ENCODE peak calls at places on chromosomes 11 and 22, in nine cellular contexts. Y is HCT116; F is HFFc6; P is lower lobe of right lung; E is IMR-90; Q is activated CD8-positive, alpha-beta T cell treated with anti-CD3 and anti-CD28 coated beads for 36 hours; G is astrocyte of the spinal cord; T is epithelial cell of esophagus; H is HepG2. N is an unnamed sample.

GRCh38 chr11:109605006-109605405 is 183.0 kb downstream of the C11orf87 start:
- DNase-seq in G (no peak), F (no peak), Q (no peak), P (no peak), H (no peak), T (no peak), Y (no peak), E (no peak), N (no peak)

GRCh38 chr11:8098361-8098760 is 17.4 kb downstream of the TUB start:
- DNase-seq in Q (no peak), G (no peak), P (no peak), F (peak), Y (no peak), T (peak), E (peak), H (no peak), N (peak)

GRCh38 chr11:62999649-63000048 is 14.9 kb upstream of the SLC22A6 start:
- DNase-seq in Y (no peak), H (no peak), F (no peak), G (no peak), E (no peak), P (no peak), T (peak), Q (no peak), N (no peak)

GRCh38 chr11:129018991-129019390 is 76.3 kb upstream of the TP53AIP1 start:
- DNase-seq in T (no peak), Q (no peak), F (no peak), P (no peak), Y (no peak), E (no peak), H (no peak), G (no peak), N (no peak)

GRCh38 chr11:122192634-122193245 is 76.7 kb upstream of the BLID start:
- DNase-seq in P (no peak), H (no peak), Y (no peak), G (peak), F (peak), Q (no peak), T (no peak), E (peak), N (no peak)

GRCh38 chr11:21711341-21711740 is 481.5 kb upstream of the ANO5 start:
- DNase-seq in Y (no peak), F (no peak), H (no peak), P (no peak), T (no peak), E (no peak), Q (no peak), G (no peak), N (no peak)

GRCh38 chr11:8196749-8197148 is 27.9 kb upstream of the RIC3 start:
- DNase-seq in F (no peak), G (no peak), Q (no peak), E (no peak), H (no peak), P (no peak), Y (no peak), T (peak), N (no peak)

GRCh38 chr11:130068546-130068985 is 1.1 kb upstream of the APLP2 start:
- DNase-seq in T (peak), Y (no peak), H (peak), Q (no peak), F (no peak), P (no peak), E (no peak), G (no peak), N (no peak)

GRCh38 chr11:76700177-76701100 is 29.9 kb upstream of the LRRC32 start:
- DNase-seq in H (peak), Q (peak), T (peak), E (peak), G (peak), P (no peak), F (peak), Y (peak), N (no peak)

GRCh38 chr11:10309163-10310093 is 4.6 kb downstream of the ADM start:
- DNase-seq in E (peak), P (peak), H (peak), Q (peak), T (peak), F (peak), G (peak), Y (peak), N (no peak)

GRCh38 chr11:11117730-11118129 is 235.3 kb downstream of the CSNK2A3 start:
- DNase-seq in Y (no peak), H (no peak), Q (no peak), E (no peak), F (no peak), T (peak), G (no peak), P (no peak), N (no peak)

GRCh38 chr11:133821776-133822175 is 23.5 kb downstream of the SPATA19 start:
- DNase-seq in E (no peak), H (peak), F (no peak), P (no peak), Q (peak), G (no peak), Y (peak), T (no peak), N (peak)

GRCh38 chr11:129282634-129283033 is 90.5 kb upstream of the ARHGAP32 start:
- DNase-seq in F (no peak), H (no peak), P (no peak), E (no peak), G (no peak), Q (no peak), Y (no peak), T (no peak), N (no peak)

GRCh38 chr22:24214467-24215285 is 30.2 kb downstream of the GGT5 start:
- DNase-seq in H (no peak), P (no peak), G (no peak), Y (no peak), E (no peak), F (no peak), T (no peak), Q (no peak), N (no peak)

GRCh38 chr22:37493979-37494378 is 7.8 kb upstream of the MFNG start:
- DNase-seq in T (no peak), H (no peak), P (no peak), F (no peak), Q (no peak), E (no peak), G (no peak), Y (no peak), N (no peak)

GRCh38 chr11:63142459-63142858 is 1.6 kb downstream of the SLC22A24 start:
- DNase-seq in E (no peak), P (no peak), Y (no peak), F (no peak), H (no peak), T (no peak), Q (no peak), G (no peak), N (no peak)

GRCh38 chr11:125498521-125498920 is 2.5 kb upstream of the FEZ1 start:
- DNase-seq in H (no peak), Q (no peak), G (no peak), T (no peak), E (no peak), F (no peak), Y (no peak), P (no peak), N (no peak)

GRCh38 chr11:3223932-3224729 is 5.5 kb upstream of the MRGPRG start:
- DNase-seq in Y (no peak), H (no peak), Q (no peak), E (no peak), P (no peak), G (no peak), T (no peak), F (no peak), N (peak)

GRCh38 chr11:87740968-87741367 is 434.3 kb downstream of the RAB38 start:
- DNase-seq in Q (no peak), P (no peak), F (no peak), T (no peak), Y (no peak), H (no peak), E (no peak), G (no peak), N (no peak)

GRCh38 chr11:87740513-87740912 is 434.7 kb downstream of the RAB38 start:
- DNase-seq in P (no peak), F (no peak), E (no peak), G (no peak), Y (no peak), H (no peak), Q (no peak), T (no peak), N (no peak)

GRCh38 chr11:87739766-87740165 is 435.5 kb downstream of the RAB38 start:
- DNase-seq in E (peak), Y (no peak), Q (no peak), G (peak), P (no peak), H (no peak), F (no peak), T (no peak), N (no peak)

DNA sequence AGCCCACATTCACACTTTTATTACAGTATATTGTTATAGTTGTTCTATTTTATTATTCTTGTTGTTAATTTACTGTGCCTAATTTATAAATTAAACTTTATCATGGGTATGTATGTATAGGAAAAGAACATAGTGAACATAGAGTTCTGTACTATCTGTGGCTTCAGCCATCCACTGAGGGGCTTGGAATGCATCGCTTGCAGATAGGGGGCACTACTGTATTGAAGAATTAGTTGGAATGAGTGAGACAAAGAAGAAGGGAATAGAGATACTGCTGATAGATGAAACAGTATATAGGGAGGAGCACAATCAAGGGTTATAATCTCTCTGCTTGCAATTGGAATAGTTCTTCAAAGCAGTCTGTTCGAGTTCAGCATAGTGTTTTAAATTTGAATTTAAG is 432.2 kb downstream of the RAB38 start:
- DNase-seq in F (no peak), H (no peak), Q (peak), T (no peak), E (no peak), Y (no peak), P (no peak), G (no peak), N (no peak)
- TF ChIP-seq CTCF in F (no peak), H (peak), Q (no peak), T (no peak), E (no peak), Y (peak), P (peak), G (no peak), N (peak)

DNA sequence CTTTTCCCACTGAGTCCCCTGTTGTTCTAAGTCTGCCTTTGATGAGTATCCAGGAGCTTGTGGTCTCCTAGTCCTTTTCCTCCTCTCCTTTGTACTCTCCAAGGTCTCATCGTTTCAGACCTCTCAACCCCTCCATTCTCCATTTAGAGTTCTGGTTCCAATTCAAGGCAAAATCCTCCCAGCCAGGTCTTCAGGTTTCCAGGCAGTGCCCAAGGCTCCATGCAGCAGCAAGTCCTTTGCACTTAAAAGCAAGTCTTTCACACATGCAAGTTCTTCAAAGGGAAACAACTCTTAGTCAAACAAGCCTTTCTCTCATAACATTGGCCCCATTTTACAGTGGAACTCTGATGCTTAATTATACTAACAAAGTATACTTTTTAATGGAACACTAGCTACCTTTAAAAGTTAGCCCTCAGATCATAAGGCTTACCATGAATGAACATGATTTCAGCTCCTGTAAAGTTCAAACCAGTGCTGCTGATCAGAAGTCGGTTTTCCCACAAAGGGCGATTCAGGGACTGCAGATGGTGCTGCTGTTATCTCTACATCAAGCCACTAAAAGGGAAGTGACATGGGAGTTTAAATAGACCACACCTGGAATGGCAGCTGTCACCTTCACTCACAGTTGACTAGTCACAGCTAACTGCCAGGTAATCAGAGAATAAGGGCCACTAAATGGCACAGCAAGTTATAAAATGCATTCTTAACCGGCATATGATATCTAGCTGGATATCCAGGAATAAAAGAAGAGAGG is 581.3 kb upstream of the ARHGAP42 start:
- DNase-seq in H (no peak), P (no peak), F (no peak), T (no peak), G (no peak), Q (no peak), Y (no peak), E (no peak), N (no peak)
- TF ChIP-seq CTCF in H (no peak), P (no peak), F (no peak), T (no peak), G (no peak), Q (no peak), Y (no peak), E (no peak), N (no peak)

DNA sequence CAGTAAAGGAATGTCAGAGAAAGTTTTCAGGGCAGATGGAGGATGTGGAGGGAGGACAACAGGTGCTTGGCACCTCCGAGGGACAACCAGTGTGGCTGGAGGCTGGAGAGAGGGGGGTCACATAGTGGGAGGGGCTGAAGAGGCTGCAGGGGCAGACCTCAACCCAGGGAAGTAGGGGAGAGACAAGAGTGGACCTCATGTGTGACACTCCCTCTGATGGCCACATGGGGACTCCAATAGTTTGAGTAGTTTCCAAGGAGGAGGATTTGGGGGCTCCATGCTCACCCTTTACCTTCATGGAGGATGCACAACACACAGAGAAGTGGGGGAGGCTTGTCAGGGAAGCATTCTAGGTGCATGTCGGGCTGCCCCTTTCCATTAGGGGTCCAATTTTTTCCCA is 35.1 kb upstream of the ASPHD2 start:
- DNase-seq in T (no peak), Y (no peak), F (no peak), G (no peak), P (no peak), Q (no peak), E (no peak), H (no peak), N (no peak)
- TF ChIP-seq CTCF in T (peak), Y (peak), F (peak), G (no peak), P (no peak), Q (peak), E (no peak), H (no peak), N (peak)

GRCh38 chr11:132186699-132187098 is 816.3 kb downstream of the NTM start:
- DNase-seq in T (no peak), E (no peak), H (no peak), F (no peak), G (no peak), P (no peak), Y (no peak), Q (no peak), N (no peak)
- TF ChIP-seq CTCF in T (peak), E (no peak), H (peak), F (peak), G (peak), P (no peak), Y (no peak), Q (no peak), N (peak)

N was measured in GM13977.